ENCODE peak calls at places on chromosomes 12 and 14, in four cellular contexts. B is IMR-90, L is heart left ventricle, D is colonic mucosa. N is an unnamed sample. For H3K9me3, the result is how much of the 10 kb centered on the place peaks cover.

GRCh38 chr12:130955238-130955816 is 1.6 kb downstream of the ADGRD1 start:
- DNase-seq in B (no peak), L (peak), D (no peak), N (no peak)

GRCh38 chr12:75986001-75986739 is 45.4 kb downstream of the PHLDA1 start:
- DNase-seq in B (peak), L (no peak), D (peak), N (no peak)

GRCh38 chr12:98408681-98409080 is 106.7 kb upstream of the TMPO start:
- DNase-seq in B (no peak), L (no peak), D (no peak), N (peak)

GRCh38 chr14:58805605-58806358 is 168.0 kb downstream of the DACT1 start:
- DNase-seq in B (peak), L (no peak), D (peak), N (no peak)

GRCh38 chr14:65101631-65102440 is 481 bp downstream of the MAX start:
- DNase-seq in B (no peak), L (peak), D (peak), N (no peak)

GRCh38 chr12:51914034-51914923 is 7.0 kb downstream of the ACVRL1 start:
- DNase-seq in B (no peak), L (peak), D (no peak), N (peak)

GRCh38 chr14:99512571-99513182 is 31.5 kb downstream of the CCNK start:
- DNase-seq in B (no peak), L (peak), D (peak), N (no peak)

GRCh38 chr14:75831455-75831854 is 150.3 kb downstream of the TGFB3 start:
- DNase-seq in B (peak), L (peak), D (peak), N (no peak)

GRCh38 chr12:107590369-107591094 is 95.1 kb upstream of the PWP1 start:
- DNase-seq in B (no peak), L (peak), D (no peak), N (no peak)

GRCh38 chr12:116665666-116666304 is 72.1 kb downstream of the SPRING1 start:
- DNase-seq in B (no peak), L (no peak), D (no peak), N (no peak)

GRCh38 chr14:99664636-99665273 is 19.3 kb upstream of the CYP46A1 start:
- DNase-seq in B (no peak), L (no peak), D (no peak), N (peak)

GRCh38 chr14:65813760-65814387 is 401.3 kb downstream of the FUT8 start:
- DNase-seq in B (no peak), L (no peak), D (no peak), N (no peak)

GRCh38 chr12:59396519-59396918 is 199.3 kb upstream of the SLC16A7 start:
- DNase-seq in B (no peak), L (no peak), D (peak), N (no peak)

GRCh38 chr12:65935906-65936528 is 111.7 kb downstream of the HMGA2 start:
- DNase-seq in B (no peak), L (no peak), D (no peak), N (peak)

GRCh38 chr12:48592591-48593086 is 22.8 kb upstream of the LALBA start:
- DNase-seq in B (no peak), L (no peak), D (no peak), N (no peak)

GRCh38 chr12:59452746-59453145 is 143.1 kb upstream of the SLC16A7 start:
- DNase-seq in B (peak), L (no peak), D (no peak), N (peak)

GRCh38 chr14:96090441-96091148 is 51.4 kb downstream of the C14orf132 start:
- DNase-seq in B (peak), L (peak), D (peak), N (peak)

GRCh38 chr12:51441583-51441982 is 17.0 kb downstream of the SLC4A8 start:
- DNase-seq in B (peak), L (no peak), D (no peak), N (peak)

GRCh38 chr14:96423446-96424103 is 31.6 kb downstream of the AK7 start:
- DNase-seq in B (no peak), L (no peak), D (no peak), N (peak)

GRCh38 chr12:75632452-75632851 is 121.0 kb upstream of the KRR1 start:
- DNase-seq in B (no peak), L (no peak), D (no peak), N (no peak)

GRCh38 chr12:74449872-74450271 is 87.8 kb upstream of the ATXN7L3B start:
- DNase-seq in B (peak), L (no peak), D (no peak), N (no peak)

GRCh38 chr12:121797937-121798801 is 4.7 kb upstream of the RHOF start:
- DNase-seq in B (peak), L (peak), D (peak), N (no peak)

GRCh38 chr12:124399622-124400021 is 104.7 kb downstream of the RFLNA start:
- DNase-seq in B (no peak), L (no peak), D (peak), N (no peak)

GRCh38 chr14:54724772-54725325 is 157.9 kb downstream of the SAMD4A start:
- DNase-seq in B (no peak), L (no peak), D (no peak), N (no peak)

GRCh38 chr14:69873877-69874780 is 5.1 kb upstream of the SMOC1 start:
- DNase-seq in B (peak), L (no peak), D (no peak), N (no peak)

GRCh38 chr12:50220357-50221061 is 53.3 kb upstream of the CERS5 start:
- DNase-seq in B (peak), L (no peak), D (no peak), N (peak)

GRCh38 chr14:105862581-105863239 is 336.3 kb downstream of the TMEM121 start:
- DNase-seq in B (no peak), L (no peak), D (no peak), N (no peak)

GRCh38 chr14:105865266-105865903 is 339.0 kb downstream of the TMEM121 start:
- DNase-seq in B (no peak), L (no peak), D (no peak), N (no peak)

GRCh38 chr14:105864651-105865265 is 338.4 kb downstream of the TMEM121 start:
- DNase-seq in B (no peak), L (no peak), D (no peak), N (no peak)

GRCh38 chr14:105863296-105864108 is 337.1 kb downstream of the TMEM121 start:
- DNase-seq in B (no peak), L (no peak), D (no peak), N (no peak)

DNA sequence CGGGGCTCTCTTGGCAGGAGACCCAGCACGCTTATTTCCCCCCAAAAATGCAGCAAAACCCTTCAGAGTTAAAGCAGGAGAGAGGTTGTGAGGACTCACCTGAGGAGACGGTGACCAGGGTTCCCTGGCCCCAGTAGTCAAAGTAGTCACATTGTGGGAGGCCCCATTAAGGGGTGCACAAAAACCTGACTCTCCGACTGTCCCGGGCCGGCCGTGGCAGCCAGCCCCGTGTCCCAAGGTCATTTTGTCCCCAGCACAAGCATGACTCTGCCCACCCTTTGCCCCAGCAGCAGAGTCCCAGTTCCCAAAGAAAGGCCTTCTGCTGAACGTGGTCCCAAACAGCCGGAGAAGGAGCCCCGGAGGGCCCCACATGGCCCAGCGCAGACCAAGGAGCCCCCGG is 337.7 kb downstream of the TMEM121 start:
- DNase-seq in B (no peak), L (no peak), D (no peak), N (no peak)
- H3K9me3 ChIP-seq in B (half or more), L (under half), D (under half), N (under half)

GRCh38 chr12:5138845-5139244 is 95.2 kb downstream of the KCNA5 start:
- DNase-seq in B (peak), L (no peak), D (no peak), N (no peak)

GRCh38 chr12:5138256-5138655 is 94.6 kb downstream of the KCNA5 start:
- DNase-seq in B (no peak), L (no peak), D (no peak), N (no peak)

GRCh38 chr12:5140190-5140589 is 96.5 kb downstream of the KCNA5 start:
- DNase-seq in B (peak), L (no peak), D (no peak), N (no peak)

GRCh38 chr12:5139751-5140150 is 96.1 kb downstream of the KCNA5 start:
- DNase-seq in B (no peak), L (no peak), D (no peak), N (no peak)

DNA sequence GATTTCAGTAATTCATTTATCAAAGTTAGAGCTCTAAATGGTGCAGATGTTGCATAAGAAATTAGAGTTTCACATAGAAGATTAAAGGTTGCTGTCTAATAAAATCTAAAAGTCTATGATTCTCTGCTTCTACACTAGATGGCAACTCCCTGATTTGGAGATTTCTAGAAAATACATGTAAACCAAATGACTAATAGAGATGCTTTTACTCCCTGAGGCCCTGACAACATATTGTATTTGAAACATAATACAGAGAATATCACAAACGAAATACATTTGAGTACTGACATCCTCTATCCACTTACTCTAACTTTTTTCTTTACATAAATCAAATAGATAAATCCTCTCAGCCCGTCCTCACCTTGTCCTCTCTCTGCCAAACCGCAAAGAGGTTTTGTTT is 91.4 kb downstream of the KCNA5 start:
- DNase-seq in B (no peak), L (no peak), D (no peak), N (no peak)
- H3K9me3 ChIP-seq in B (under half), L (under half), D (under half), N (under half)

GRCh38 chr14:62443796-62444195 is 601.5 kb downstream of the KCNH5 start:
- DNase-seq in B (peak), L (no peak), D (no peak), N (no peak)

GRCh38 chr14:62436256-62436655 is 609.0 kb downstream of the KCNH5 start:
- DNase-seq in B (no peak), L (no peak), D (no peak), N (no peak)

DNA sequence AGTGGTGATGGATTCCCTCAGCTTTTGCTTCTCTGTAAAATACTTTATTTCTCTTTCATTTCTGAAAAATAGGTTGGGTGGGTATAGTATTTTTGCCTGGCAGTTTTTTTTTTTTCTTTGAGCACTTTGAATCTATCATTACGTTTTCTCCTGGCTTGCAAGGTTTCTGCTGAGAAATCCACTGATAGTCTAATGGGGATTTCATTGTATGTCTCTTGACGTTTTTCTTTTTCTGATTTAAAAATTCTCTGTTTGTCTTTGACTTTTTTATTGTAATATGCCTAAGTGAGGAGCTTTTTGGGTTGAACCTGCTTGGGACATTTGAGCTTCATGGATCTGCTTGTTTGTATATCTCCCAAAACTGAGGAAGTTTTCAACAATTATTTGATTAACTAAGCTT is 606.0 kb downstream of the KCNH5 start:
- DNase-seq in B (no peak), L (no peak), D (no peak), N (no peak)
- H3K9me3 ChIP-seq in B (under half), L (under half), D (under half), N (under half)

GRCh38 chr14:26104686-26105085 is 493.1 kb downstream of the NOVA1 start:
- DNase-seq in B (no peak), L (no peak), D (no peak), N (no peak)
- H3K9me3 ChIP-seq in B (under half), L (under half), D (under half), N (under half)

GRCh38 chr14:105776924-105777323 is 250.5 kb downstream of the TMEM121 start:
- DNase-seq in B (no peak), L (no peak), D (no peak), N (no peak)
- H3K9me3 ChIP-seq in B (under half), L (under half), D (under half), N (under half)